ENCODE peak calls at places on chromosomes 4 and X, in four cellular contexts. D is cardiac muscle cell, Q is fibroblast of mammary gland, G is tibial nerve. M is an unnamed sample.

GRCh38 chr4:13441506-13441905 is 42.6 kb downstream of the RAB28 start:
- DNase-seq in D (no peak), Q (no peak), G (no peak), M (no peak)

GRCh38 chr4:4328206-4328605 is 38.2 kb downstream of the ZBTB49 start:
- DNase-seq in G (no peak), Q (no peak), D (no peak), M (no peak)

GRCh38 chrX:129686422-129686948 is 31.7 kb upstream of the APLN start:
- DNase-seq in G (no peak), D (peak; percentile 88), Q (peak; percentile 61), M (peak; percentile 67)

GRCh38 chrX:108537005-108537404 is 97.4 kb downstream of the COL4A5 start:
- DNase-seq in D (peak; percentile 61), G (no peak), Q (peak; percentile 52), M (peak; percentile 17)

GRCh38 chr4:38664704-38665401 is 854 bp downstream of the KLF3 start:
- DNase-seq in G (peak; percentile 52), D (peak; percentile 66), Q (peak; percentile 57), M (peak; percentile 50)

GRCh38 chrX:71665747-71666146 is 1.6 kb upstream of the LOC101059915 start:
- DNase-seq in Q (no peak), G (no peak), D (no peak), M (no peak)

GRCh38 chrX:130393451-130394074 is 8.1 kb upstream of the GPR119 start:
- DNase-seq in G (peak; percentile 14), D (peak; percentile 58), Q (peak; percentile 56), M (peak; percentile 62)

GRCh38 chr4:168784786-168785461 is 225.1 kb downstream of the CBR4 start:
- DNase-seq in Q (no peak), D (no peak), G (no peak), M (peak; percentile 22)

GRCh38 chrX:46967547-46967946 is 55.3 kb downstream of the JADE3 start:
- DNase-seq in Q (no peak), D (no peak), G (no peak), M (no peak)

GRCh38 chrX:84453351-84454246 is 48.7 kb downstream of the HDX start:
- DNase-seq in D (no peak), Q (no peak), G (no peak), M (peak; percentile 0)

GRCh38 chr4:168488800-168489404 is 8.0 kb upstream of the PALLD start:
- DNase-seq in Q (no peak), G (no peak), D (no peak), M (no peak)

GRCh38 chr4:101020956-101021355 is 326.4 kb downstream of the PPP3CA start:
- DNase-seq in D (peak; percentile 74), Q (peak; percentile 63), G (no peak), M (peak; percentile 33)

GRCh38 chr4:121794505-121795192 is 6.5 kb upstream of the EXOSC9 start:
- DNase-seq in G (no peak), D (peak; percentile 46), Q (no peak), M (peak; percentile 62)

GRCh38 chr4:26748805-26749204 is 111.8 kb upstream of the STIM2 start:
- DNase-seq in Q (no peak), G (no peak), D (no peak), M (no peak)

DNA sequence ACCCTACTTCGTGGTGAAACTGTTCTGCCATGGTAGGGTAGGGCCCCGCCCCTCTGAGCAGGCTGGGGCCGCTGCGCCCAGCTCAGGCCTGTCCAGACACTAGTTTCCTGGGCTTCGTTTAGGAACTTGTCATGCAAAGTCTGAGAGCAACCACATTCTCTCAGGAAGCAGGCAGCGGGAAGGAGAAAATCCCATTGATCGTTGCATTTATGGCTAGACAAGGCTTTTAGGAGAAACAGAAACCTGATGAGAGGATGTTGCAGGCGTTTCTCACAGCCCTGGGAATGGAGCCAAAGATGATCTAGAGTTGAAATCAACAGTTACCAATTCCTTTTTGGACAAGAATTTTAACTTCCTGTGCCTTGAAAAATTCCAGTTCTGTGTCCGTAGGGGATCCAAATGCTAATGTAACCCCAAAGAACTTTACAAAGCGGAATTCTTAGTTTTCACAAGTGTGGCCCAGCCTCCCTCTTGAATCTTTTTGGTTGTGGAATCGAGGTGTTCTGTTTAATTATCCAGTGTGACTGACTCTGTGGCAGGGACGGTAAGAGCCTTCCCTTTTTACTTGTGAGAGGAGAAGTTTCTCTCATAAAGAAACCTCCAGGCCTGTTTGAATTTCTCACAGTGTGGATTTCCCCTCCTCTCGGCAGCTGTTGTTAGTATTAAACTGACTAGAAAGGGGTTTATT is 4.5 kb upstream of the CXCL9 start:
- DNase-seq in Q (peak; percentile 86), G (no peak), D (peak; percentile 77), M (peak; percentile 78)
- H3K4me3 ChIP-seq in Q (no peak overlapping the region), G (peak overlapping the region; percentile 30), D (no peak overlapping the region), M (peak overlapping the region; percentile 26)

DNA sequence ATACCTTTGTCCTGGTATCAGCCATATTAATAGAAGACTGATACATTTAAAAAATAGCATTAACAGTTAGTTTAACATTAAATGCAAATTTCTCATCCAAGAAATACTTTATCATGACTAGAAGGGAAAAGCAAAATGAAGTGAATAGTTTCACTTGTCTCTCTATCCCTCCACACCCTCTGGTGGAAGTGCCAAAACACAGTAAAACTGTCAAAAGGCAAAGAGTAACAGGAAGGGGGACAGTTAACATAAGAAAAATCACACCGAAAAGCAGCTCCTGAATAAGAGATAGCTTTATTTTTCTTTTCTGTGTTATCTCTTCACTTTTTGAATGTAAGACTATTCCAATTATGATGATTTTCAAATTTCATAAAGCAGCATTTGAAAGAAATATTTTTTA is 187.2 kb downstream of the FBXW7 start:
- DNase-seq in G (no peak), D (no peak), Q (peak; percentile 26), M (no peak)
- TF ChIP-seq CTCF in G (peak; percentile 18), D (peak; percentile 10), Q (peak; percentile 31), M (peak; percentile 42)

GRCh38 chrX:16579517-16579916 is 70.4 kb upstream of the S100G start:
- DNase-seq in D (no peak), G (no peak), Q (no peak), M (no peak)

GRCh38 chrX:16578218-16578617 is 71.7 kb upstream of the S100G start:
- DNase-seq in D (no peak), G (no peak), Q (peak; percentile 74), M (peak; percentile 67)

GRCh38 chrX:16573781-16574180 is 76.2 kb upstream of the S100G start:
- DNase-seq in Q (peak; percentile 87), D (peak; percentile 41), G (no peak), M (peak; percentile 79)

GRCh38 chrX:16577483-16578029 is 72.4 kb upstream of the S100G start:
- DNase-seq in Q (no peak), G (no peak), D (no peak), M (no peak)
- H3K4me3 ChIP-seq in Q (no peak overlapping the region), G (no peak overlapping the region), D (no peak overlapping the region), M (no peak overlapping the region)

GRCh38 chr4:24032371-24032989 is 142.6 kb upstream of the PPARGC1A start:
- DNase-seq in Q (peak; percentile 25), D (peak; percentile 43), G (no peak), M (peak; percentile 41)
- TF ChIP-seq CTCF in Q (peak; percentile 24), D (peak; percentile 36), G (no peak), M (peak; percentile 55)

GRCh38 chr4:128553665-128554515 is 255.6 kb upstream of the JADE1 start:
- DNase-seq in D (no peak), Q (no peak), G (no peak), M (no peak)
- H3K4me3 ChIP-seq in D (no peak overlapping the region), Q (no peak overlapping the region), G (peak overlapping the region; percentile 61), M (peak overlapping the region; percentile 70)

M was measured in AG10803.